ENCODE peak calls at places on chromosome 3, in nine cellular contexts. One of them, this sample, is unnamed.

GRCh38 chr3:13217736-13218540 is 144.7 kb upstream of the IQSEC1 start:
- DNase-seq in GM06990: no peak
- DNase-seq in astrocyte: peak; percentile 81
- DNase-seq in thyroid gland: no peak
- DNase-seq in sigmoid colon: no peak
- DNase-seq in NB4: no peak
- DNase-seq in ovary: no peak
- DNase-seq in OCI-LY7: no peak
- DNase-seq in PC-9: peak; percentile 98
- DNase-seq in this sample: peak; percentile 91

GRCh38 chr3:47410801-47411646 is 30.2 kb downstream of the PTPN23 start:
- DNase-seq in ovary: no peak
- DNase-seq in sigmoid colon: peak; percentile 65
- DNase-seq in astrocyte: no peak
- DNase-seq in NB4: no peak
- DNase-seq in OCI-LY7: no peak
- DNase-seq in PC-9: no peak
- DNase-seq in thyroid gland: no peak
- DNase-seq in GM06990: no peak
- DNase-seq in this sample: no peak

GRCh38 chr3:189586941-189587687 is 44.1 kb upstream of the TP63 start:
- DNase-seq in OCI-LY7: no peak
- DNase-seq in PC-9: no peak
- DNase-seq in NB4: no peak
- DNase-seq in thyroid gland: no peak
- DNase-seq in astrocyte: no peak
- DNase-seq in GM06990: peak; percentile 81
- DNase-seq in sigmoid colon: no peak
- DNase-seq in ovary: no peak
- DNase-seq in this sample: no peak

GRCh38 chr3:30299674-30300423 is 306.6 kb upstream of the TGFBR2 start:
- DNase-seq in sigmoid colon: no peak
- DNase-seq in NB4: no peak
- DNase-seq in astrocyte: peak; percentile 58
- DNase-seq in GM06990: no peak
- DNase-seq in PC-9: no peak
- DNase-seq in ovary: no peak
- DNase-seq in thyroid gland: no peak
- DNase-seq in OCI-LY7: no peak
- DNase-seq in this sample: no peak

GRCh38 chr3:154992655-154993054 is 87.5 kb upstream of the MME start:
- DNase-seq in thyroid gland: no peak
- DNase-seq in PC-9: no peak
- DNase-seq in sigmoid colon: no peak
- DNase-seq in NB4: no peak
- DNase-seq in GM06990: no peak
- DNase-seq in astrocyte: no peak
- DNase-seq in ovary: no peak
- DNase-seq in OCI-LY7: no peak
- DNase-seq in this sample: no peak

GRCh38 chr3:126261037-126261436 is 80.7 kb upstream of the ALDH1L1 start:
- DNase-seq in OCI-LY7: peak; percentile 87
- DNase-seq in PC-9: no peak
- DNase-seq in thyroid gland: peak; percentile 31
- DNase-seq in NB4: peak; percentile 94
- DNase-seq in GM06990: no peak
- DNase-seq in astrocyte: no peak
- DNase-seq in ovary: peak; percentile 74
- DNase-seq in sigmoid colon: peak; percentile 92
- DNase-seq in this sample: no peak

GRCh38 chr3:48187579-48188265 is 495 bp downstream of the CDC25A start:
- DNase-seq in sigmoid colon: no peak
- DNase-seq in OCI-LY7: peak; percentile 90
- DNase-seq in ovary: peak; percentile 84
- DNase-seq in thyroid gland: peak; percentile 73
- DNase-seq in PC-9: no peak
- DNase-seq in astrocyte: no peak
- DNase-seq in GM06990: no peak
- DNase-seq in NB4: no peak
- DNase-seq in this sample: no peak

GRCh38 chr3:45414823-45415222 is 26.4 kb downstream of the LARS2 start:
- DNase-seq in thyroid gland: no peak
- DNase-seq in NB4: peak; percentile 85
- DNase-seq in GM06990: peak; percentile 5
- DNase-seq in ovary: no peak
- DNase-seq in OCI-LY7: no peak
- DNase-seq in sigmoid colon: no peak
- DNase-seq in astrocyte: no peak
- DNase-seq in PC-9: no peak
- DNase-seq in this sample: no peak

GRCh38 chr3:129892857-129893615 is 475 bp downstream of the TMCC1 start:
- DNase-seq in GM06990: peak; percentile 86
- DNase-seq in astrocyte: peak; percentile 19
- DNase-seq in OCI-LY7: peak; percentile 80
- DNase-seq in sigmoid colon: peak; percentile 79
- DNase-seq in PC-9: peak; percentile 38
- DNase-seq in ovary: peak; percentile 68
- DNase-seq in thyroid gland: no peak
- DNase-seq in NB4: peak; percentile 79
- DNase-seq in this sample: no peak

GRCh38 chr3:177468816-177469590 is 271.7 kb upstream of the TBL1XR1 start:
- DNase-seq in PC-9: no peak
- DNase-seq in GM06990: no peak
- DNase-seq in ovary: no peak
- DNase-seq in sigmoid colon: no peak
- DNase-seq in OCI-LY7: no peak
- DNase-seq in thyroid gland: no peak
- DNase-seq in astrocyte: peak; percentile 94
- DNase-seq in NB4: no peak
- DNase-seq in this sample: peak; percentile 94

GRCh38 chr3:183826448-183826847 is 1.1 kb upstream of the MAP6D1 start:
- DNase-seq in sigmoid colon: no peak
- DNase-seq in PC-9: no peak
- DNase-seq in thyroid gland: peak; percentile 21
- DNase-seq in ovary: no peak
- DNase-seq in NB4: no peak
- DNase-seq in astrocyte: no peak
- DNase-seq in GM06990: no peak
- DNase-seq in OCI-LY7: no peak
- DNase-seq in this sample: no peak

GRCh38 chr3:6717026-6717943 is 143.6 kb upstream of the GRM7 start:
- DNase-seq in NB4: peak; percentile 2
- DNase-seq in OCI-LY7: peak; percentile 91
- DNase-seq in thyroid gland: no peak
- DNase-seq in GM06990: peak; percentile 59
- DNase-seq in sigmoid colon: no peak
- DNase-seq in astrocyte: no peak
- DNase-seq in ovary: no peak
- DNase-seq in PC-9: no peak
- DNase-seq in this sample: no peak

GRCh38 chr3:82814660-82815059 is 1053.2 kb upstream of the GBE1 start:
- DNase-seq in thyroid gland: no peak
- DNase-seq in astrocyte: no peak
- DNase-seq in PC-9: no peak
- DNase-seq in sigmoid colon: no peak
- DNase-seq in NB4: no peak
- DNase-seq in GM06990: no peak
- DNase-seq in OCI-LY7: no peak
- DNase-seq in ovary: no peak
- DNase-seq in this sample: no peak

GRCh38 chr3:125245521-125245920 is 33.0 kb upstream of the SLC12A8 start:
- DNase-seq in ovary: no peak
- DNase-seq in PC-9: no peak
- DNase-seq in thyroid gland: no peak
- DNase-seq in astrocyte: peak; percentile 51
- DNase-seq in GM06990: no peak
- DNase-seq in NB4: no peak
- DNase-seq in sigmoid colon: no peak
- DNase-seq in OCI-LY7: no peak
- DNase-seq in this sample: no peak

GRCh38 chr3:103499132-103499885 is 1064.5 kb downstream of the ZPLD1 start:
- DNase-seq in OCI-LY7: no peak
- DNase-seq in thyroid gland: no peak
- DNase-seq in ovary: no peak
- DNase-seq in sigmoid colon: no peak
- DNase-seq in NB4: no peak
- DNase-seq in astrocyte: peak; percentile 87
- DNase-seq in GM06990: no peak
- DNase-seq in PC-9: no peak
- DNase-seq in this sample: peak; percentile 39

GRCh38 chr3:48432411-48433371 is 2.8 kb upstream of the PLXNB1 start:
- DNase-seq in OCI-LY7: peak; percentile 21
- DNase-seq in NB4: peak; percentile 44
- DNase-seq in PC-9: no peak
- DNase-seq in thyroid gland: no peak
- DNase-seq in ovary: peak; percentile 19
- DNase-seq in GM06990: no peak
- DNase-seq in sigmoid colon: peak; percentile 59
- DNase-seq in astrocyte: no peak
- DNase-seq in this sample: peak; percentile 62

GRCh38 chr3:55797084-55797483 is 310.0 kb upstream of the WNT5A start:
- DNase-seq in OCI-LY7: no peak
- DNase-seq in thyroid gland: no peak
- DNase-seq in NB4: no peak
- DNase-seq in sigmoid colon: no peak
- DNase-seq in PC-9: no peak
- DNase-seq in GM06990: no peak
- DNase-seq in ovary: no peak
- DNase-seq in astrocyte: no peak
- DNase-seq in this sample: no peak

GRCh38 chr3:11238057-11238456 is 34.1 kb upstream of the ATG7 start:
- DNase-seq in NB4: no peak
- DNase-seq in astrocyte: peak; percentile 96
- DNase-seq in OCI-LY7: no peak
- DNase-seq in GM06990: peak; percentile 11
- DNase-seq in ovary: no peak
- DNase-seq in sigmoid colon: no peak
- DNase-seq in PC-9: peak; percentile 91
- DNase-seq in thyroid gland: no peak
- DNase-seq in this sample: peak; percentile 75

GRCh38 chr3:14340960-14341708 is 61.3 kb upstream of the SLC6A6 start:
- DNase-seq in PC-9: no peak
- DNase-seq in astrocyte: no peak
- DNase-seq in GM06990: no peak
- DNase-seq in OCI-LY7: no peak
- DNase-seq in sigmoid colon: no peak
- DNase-seq in NB4: no peak
- DNase-seq in ovary: no peak
- DNase-seq in thyroid gland: no peak
- DNase-seq in this sample: no peak

GRCh38 chr3:126512026-126512425 is 5.5 kb downstream of the UROC1 start:
- DNase-seq in sigmoid colon: peak; percentile 21
- DNase-seq in PC-9: no peak
- DNase-seq in astrocyte: no peak
- DNase-seq in OCI-LY7: no peak
- DNase-seq in GM06990: no peak
- DNase-seq in ovary: no peak
- DNase-seq in thyroid gland: no peak
- DNase-seq in NB4: no peak
- DNase-seq in this sample: no peak

DNA sequence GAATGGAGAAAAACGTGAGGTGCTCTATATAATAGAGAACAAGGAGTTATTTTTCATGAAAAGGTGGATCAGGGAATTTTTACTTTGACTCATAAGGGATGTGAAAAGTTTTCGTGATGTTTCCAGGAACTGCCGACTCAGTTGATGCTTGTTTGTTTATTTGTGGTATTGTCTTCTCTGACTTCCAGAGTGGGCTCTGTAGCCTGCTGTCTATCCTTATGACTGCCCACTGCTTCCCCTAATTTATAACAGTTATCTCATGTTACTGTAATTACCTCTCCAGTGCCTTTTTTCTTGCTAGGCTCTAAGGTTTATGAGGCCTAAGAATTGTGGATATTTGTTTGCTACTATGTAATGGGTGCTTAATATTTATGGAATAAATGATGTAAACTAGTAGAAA is 12.3 kb downstream of the ARL13B start:
- DNase-seq in ovary: no peak
- DNase-seq in sigmoid colon: no peak
- DNase-seq in GM06990: no peak
- DNase-seq in NB4: no peak
- DNase-seq in OCI-LY7: no peak
- DNase-seq in thyroid gland: no peak
- DNase-seq in PC-9: no peak
- DNase-seq in astrocyte: no peak
- DNase-seq in this sample: no peak
- TF ChIP-seq CTCF in ovary: no peak
- TF ChIP-seq CTCF in sigmoid colon: no peak
- TF ChIP-seq CTCF in GM06990: no peak
- TF ChIP-seq CTCF in NB4: no peak
- TF ChIP-seq CTCF in OCI-LY7: no peak
- TF ChIP-seq CTCF in thyroid gland: no peak
- TF ChIP-seq CTCF in PC-9: no peak
- TF ChIP-seq CTCF in astrocyte: no peak
- TF ChIP-seq CTCF in this sample: no peak

DNA sequence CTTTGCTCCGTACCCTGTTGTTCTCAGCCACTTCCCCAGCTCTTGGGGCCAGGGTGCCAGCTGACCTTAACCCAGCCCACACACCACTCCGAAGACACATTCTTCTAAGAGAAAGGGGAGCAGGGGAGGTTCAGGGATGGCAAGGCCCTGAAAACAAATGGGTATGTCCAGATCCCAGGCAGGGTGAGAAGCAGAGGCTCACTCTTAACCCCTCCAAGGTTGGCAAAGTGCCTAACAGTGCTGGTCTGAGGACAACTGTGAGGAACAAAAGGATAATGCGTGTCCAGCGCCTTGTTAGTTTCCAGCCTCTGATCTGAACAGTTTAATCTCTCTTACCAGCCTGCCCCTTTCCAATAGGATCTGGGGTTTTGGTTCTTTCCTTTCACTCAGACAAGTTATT is 1.5 kb downstream of the TMEM44 start:
- DNase-seq in OCI-LY7: no peak
- DNase-seq in PC-9: no peak
- DNase-seq in ovary: no peak
- DNase-seq in sigmoid colon: peak; percentile 29
- DNase-seq in GM06990: no peak
- DNase-seq in astrocyte: no peak
- DNase-seq in NB4: no peak
- DNase-seq in thyroid gland: no peak
- DNase-seq in this sample: no peak
- H3K4me3 ChIP-seq in OCI-LY7: no peak overlapping the region
- H3K4me3 ChIP-seq in PC-9: no peak overlapping the region
- H3K4me3 ChIP-seq in ovary: no peak overlapping the region
- H3K4me3 ChIP-seq in sigmoid colon: no peak overlapping the region
- H3K4me3 ChIP-seq in GM06990: no peak overlapping the region
- H3K4me3 ChIP-seq in astrocyte: peak overlapping the region; percentile 83
- H3K4me3 ChIP-seq in NB4: no peak overlapping the region
- H3K4me3 ChIP-seq in thyroid gland: no peak overlapping the region
- H3K4me3 ChIP-seq in this sample: no peak overlapping the region

GRCh38 chr3:127590282-127590592 is 296 bp downstream of the TPRA1 start:
- DNase-seq in sigmoid colon: peak; percentile 74
- DNase-seq in GM06990: peak; percentile 84
- DNase-seq in thyroid gland: no peak
- DNase-seq in astrocyte: no peak
- DNase-seq in ovary: no peak
- DNase-seq in OCI-LY7: no peak
- DNase-seq in NB4: no peak
- DNase-seq in PC-9: no peak
- DNase-seq in this sample: no peak
- TF ChIP-seq CTCF in sigmoid colon: no peak
- TF ChIP-seq CTCF in GM06990: no peak
- TF ChIP-seq CTCF in thyroid gland: no peak
- TF ChIP-seq CTCF in astrocyte: no peak
- TF ChIP-seq CTCF in ovary: no peak
- TF ChIP-seq CTCF in OCI-LY7: no peak
- TF ChIP-seq CTCF in NB4: no peak
- TF ChIP-seq CTCF in PC-9: no peak
- TF ChIP-seq CTCF in this sample: no peak

GRCh38 chr3:50245251-50245745 is 9.3 kb downstream of the GNAI2 start:
- DNase-seq in sigmoid colon: no peak
- DNase-seq in PC-9: no peak
- DNase-seq in thyroid gland: no peak
- DNase-seq in NB4: no peak
- DNase-seq in OCI-LY7: no peak
- DNase-seq in ovary: no peak
- DNase-seq in astrocyte: no peak
- DNase-seq in GM06990: no peak
- DNase-seq in this sample: no peak
- H3K4me3 ChIP-seq in sigmoid colon: peak overlapping the region; percentile 52
- H3K4me3 ChIP-seq in PC-9: no peak overlapping the region
- H3K4me3 ChIP-seq in thyroid gland: peak overlapping the region; percentile 18
- H3K4me3 ChIP-seq in NB4: peak overlapping the region; percentile 49
- H3K4me3 ChIP-seq in OCI-LY7: peak overlapping the region; percentile 64
- H3K4me3 ChIP-seq in ovary: peak overlapping the region; percentile 41
- H3K4me3 ChIP-seq in astrocyte: no peak overlapping the region
- H3K4me3 ChIP-seq in GM06990: peak overlapping the region; percentile 60
- H3K4me3 ChIP-seq in this sample: no peak overlapping the region

This sample was measured in retinal pigment epithelial cell.